ENCODE peak calls at places on chromosomes 5 and 9, in five cellular contexts. P is right lobe of liver, F is ovary, I is HCT116, A is prostate gland. M is an unnamed sample. For H3K4me1, the result is how much of the 10 kb centered on the place peaks cover.

GRCh38 chr9:83011611-83012010 is 51.3 kb downstream of the RASEF start:
- DNase-seq in P (no peak), F (no peak), I (no peak), A (no peak), M (no peak)

GRCh38 chr9:73050062-73050814 is 97.4 kb upstream of the ALDH1A1 start:
- DNase-seq in P (no peak), F (no peak), I (no peak), A (no peak), M (no peak)

GRCh38 chr5:73066466-73066865 is 53.9 kb upstream of the TMEM171 start:
- DNase-seq in P (no peak), F (no peak), I (no peak), A (no peak), M (no peak)

GRCh38 chr9:92749071-92749933 is 15.3 kb downstream of the BICD2 start:
- DNase-seq in P (peak), F (no peak), I (no peak), A (no peak), M (no peak)

GRCh38 chr5:147504001-147504400 is 5.9 kb downstream of the DPYSL3 start:
- DNase-seq in P (no peak), F (no peak), I (no peak), A (no peak), M (no peak)

GRCh38 chr5:24059006-24059405 is 551.6 kb downstream of the PRDM9 start:
- DNase-seq in P (no peak), F (no peak), I (no peak), A (no peak), M (no peak)

GRCh38 chr9:126248680-126249079 is 77.9 kb upstream of the MVB12B start:
- DNase-seq in P (no peak), F (no peak), I (no peak), A (no peak), M (no peak)

GRCh38 chr9:2837915-2838314 is 6.0 kb downstream of the PUM3 start:
- DNase-seq in P (no peak), F (no peak), I (no peak), A (no peak), M (no peak)

GRCh38 chr9:72292874-72293607 is 72.0 kb downstream of the ZFAND5 start:
- DNase-seq in P (no peak), F (no peak), I (no peak), A (peak), M (no peak)

GRCh38 chr9:5714501-5715401 is 85.8 kb downstream of the RIC1 start:
- DNase-seq in P (no peak), F (no peak), I (peak), A (no peak), M (no peak)

GRCh38 chr5:88452820-88453219 is 184.2 kb upstream of the TMEM161B start:
- DNase-seq in P (no peak), F (no peak), I (no peak), A (no peak), M (no peak)

GRCh38 chr9:77977210-77977611 is 54.4 kb downstream of the GNAQ start:
- DNase-seq in P (peak), F (peak), I (peak), A (no peak), M (no peak)

GRCh38 chr5:96493189-96493790 is 60.2 kb upstream of the PCSK1 start:
- DNase-seq in P (no peak), F (no peak), I (no peak), A (no peak), M (no peak)

GRCh38 chr9:19513671-19514275 is 105.0 kb downstream of the ACER2 start:
- DNase-seq in P (no peak), F (no peak), I (no peak), A (no peak), M (no peak)

GRCh38 chr9:113933188-113933587 is 57.1 kb downstream of the ZNF618 start:
- DNase-seq in P (peak), F (peak), I (no peak), A (no peak), M (no peak)

GRCh38 chr9:124415102-124415851 is at the start of gene PSMB7:
- DNase-seq in P (peak), F (peak), I (peak), A (peak), M (peak)

GRCh38 chr9:34451545-34451944 is 6.8 kb downstream of the FAM219A start:
- DNase-seq in P (no peak), F (no peak), I (no peak), A (no peak), M (no peak)

GRCh38 chr5:16536246-16536645 is 70.6 kb upstream of the ZNF622 start:
- DNase-seq in P (no peak), F (no peak), I (no peak), A (no peak), M (no peak)

GRCh38 chr9:131595771-131596743 is 50.7 kb downstream of the PRRT1B start:
- DNase-seq in P (no peak), F (no peak), I (no peak), A (no peak), M (no peak)

GRCh38 chr9:109766351-109766750 is 13.6 kb upstream of the PALM2AKAP2 start:
- DNase-seq in P (no peak), F (no peak), I (no peak), A (no peak), M (no peak)

GRCh38 chr9:35646583-35647265 is 4.0 kb downstream of the SIT1 start:
- DNase-seq in P (peak), F (peak), I (peak), A (peak), M (peak)

GRCh38 chr5:81070561-81070960 is 110.4 kb downstream of the RASGRF2 start:
- DNase-seq in P (no peak), F (no peak), I (no peak), A (no peak), M (no peak)

GRCh38 chr5:175706499-175706898 is 48.6 kb downstream of the HRH2 start:
- DNase-seq in P (no peak), F (no peak), I (no peak), A (no peak), M (no peak)

GRCh38 chr9:121732886-121733285 is 81.5 kb downstream of the DAB2IP start:
- DNase-seq in P (no peak), F (no peak), I (no peak), A (no peak), M (no peak)
- H3K4me1 ChIP-seq in P (under half), F (under half), I (under half), A (under half), M (under half)

GRCh38 chr5:87319469-87319868 is 51.8 kb downstream of the RASA1 start:
- DNase-seq in P (no peak), F (no peak), I (no peak), A (no peak), M (no peak)
- TF ChIP-seq POLR2A in P (no peak), F (no peak), I (no peak), A (no peak), M (no peak)

GRCh38 chr9:135083831-135084230 is 3.6 kb upstream of the OLFM1 start:
- DNase-seq in P (no peak), F (no peak), I (no peak), A (no peak), M (no peak)
- H3K4me3 ChIP-seq in P (no peak), F (no peak), I (no peak), A (no peak), M (no peak)

GRCh38 chr5:124905256-124905655 is 158.8 kb upstream of the ZNF608 start:
- DNase-seq in P (no peak), F (no peak), I (no peak), A (no peak), M (no peak)

GRCh38 chr5:124908603-124909451 is 162.4 kb upstream of the ZNF608 start:
- DNase-seq in P (no peak), F (no peak), I (no peak), A (no peak), M (no peak)

GRCh38 chr5:124906339-124907097 is 160.1 kb upstream of the ZNF608 start:
- DNase-seq in P (peak), F (peak), I (no peak), A (peak), M (no peak)

GRCh38 chr5:124907098-124907644 is 160.7 kb upstream of the ZNF608 start:
- DNase-seq in P (no peak), F (no peak), I (no peak), A (no peak), M (no peak)

DNA sequence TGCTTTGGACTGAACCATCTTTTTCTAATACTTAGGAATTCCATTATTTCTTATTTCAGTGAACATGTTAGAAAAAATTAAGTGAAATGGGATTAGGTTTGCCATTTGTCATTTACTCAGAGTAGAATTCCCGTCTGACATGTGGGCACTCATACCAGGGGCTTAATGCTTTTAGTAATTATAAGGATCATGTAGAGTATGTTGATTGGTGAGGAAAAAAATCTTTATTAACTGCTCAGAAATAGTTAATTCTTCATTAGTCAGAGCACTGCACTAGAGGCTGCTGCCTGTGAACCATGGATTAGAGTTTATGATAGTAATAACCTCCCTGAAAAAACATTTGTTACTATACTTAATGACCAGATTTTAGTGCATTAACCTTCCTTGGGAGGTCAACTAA is 159.3 kb upstream of the ZNF608 start:
- DNase-seq in P (no peak), F (no peak), I (no peak), A (no peak), M (no peak)
- H3K4me1 ChIP-seq in P (under half), F (under half), I (under half), A (under half), M (under half)

DNA sequence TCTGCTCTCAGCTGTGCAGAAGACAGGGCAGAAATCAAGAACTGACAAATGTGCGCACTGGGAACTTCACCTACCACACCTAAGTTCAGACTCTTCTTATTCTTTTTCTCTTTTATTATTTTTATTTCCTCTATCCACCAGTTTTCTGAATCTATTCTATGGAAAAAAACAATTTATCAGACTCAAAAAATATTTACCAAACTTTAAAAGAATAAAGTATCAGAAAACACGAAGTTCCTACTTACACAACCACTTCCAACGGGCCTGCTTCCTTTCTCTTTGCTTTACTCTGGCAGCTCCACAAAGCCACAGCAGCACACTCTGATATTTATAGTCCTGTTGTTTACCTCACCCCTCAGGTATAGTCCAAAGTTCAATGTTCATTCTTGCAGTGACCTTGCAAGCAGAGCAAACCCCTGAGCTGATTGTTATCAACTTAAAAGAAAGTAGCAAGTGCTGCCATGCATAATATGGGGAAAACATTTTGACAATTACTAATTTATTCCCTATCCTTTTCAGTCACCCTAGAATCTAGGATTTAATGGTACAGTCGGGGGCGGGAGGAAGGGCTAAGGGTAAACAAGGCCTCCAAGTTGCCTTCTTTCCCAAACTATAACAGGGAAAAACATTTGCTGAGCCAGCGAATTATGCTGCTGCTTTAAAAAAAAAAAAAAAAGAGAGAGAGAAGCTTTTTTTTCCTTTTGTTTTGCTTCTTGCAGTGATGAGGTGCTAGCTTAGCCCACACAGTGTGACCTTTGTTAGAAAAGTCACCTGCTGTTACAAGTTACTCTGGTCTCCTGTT is at the start of gene SELENOP:
- DNase-seq in P (peak), F (peak), I (peak), A (peak), M (no peak)
- TF ChIP-seq POLR2A in P (peak), F (peak), I (no peak), A (peak), M (peak)

M was measured in esophagus squamous epithelium.